ENCODE peak calls at places on chromosomes 12 and 14, in nine cellular contexts. K is thyroid gland; J is A549; G is GM23248; S is tibial nerve; U is CD8-positive, alpha-beta T cell; Y is SJSA1; D is heart left ventricle; W is suprapubic skin. X is an unnamed sample.

GRCh38 chr14:106619618-106620017 is 1093.2 kb downstream of the TMEM121 start:
- DNase-seq in K (no peak), J (no peak), G (no peak), S (no peak), U (no peak), Y (no peak), D (no peak), W (no peak), X (no peak)

GRCh38 chr12:3658327-3659163 is 94.4 kb downstream of the CRACR2A start:
- DNase-seq in K (no peak), J (no peak), G (peak; percentile 55), S (no peak), U (peak; percentile 39), Y (no peak), D (peak; percentile 44), W (no peak), X (no peak)

GRCh38 chr14:21185506-21185905 is 29.6 kb upstream of the OR5AU1 start:
- DNase-seq in K (no peak), J (no peak), G (peak; percentile 17), S (no peak), U (no peak), Y (no peak), D (no peak), W (no peak), X (no peak)

GRCh38 chr14:89990623-89991275 is 35.0 kb downstream of the TDP1 start:
- DNase-seq in K (no peak), J (no peak), G (no peak), S (no peak), U (no peak), Y (no peak), D (no peak), W (no peak), X (no peak)

GRCh38 chr14:24322672-24323071 is 11.4 kb downstream of the LTB4R start:
- DNase-seq in K (no peak), J (no peak), G (no peak), S (no peak), U (no peak), Y (no peak), D (no peak), W (no peak), X (no peak)

GRCh38 chr14:49999826-50000214 is 106.9 kb downstream of the ARF6 start:
- DNase-seq in K (no peak), J (no peak), G (no peak), S (no peak), U (no peak), Y (no peak), D (no peak), W (no peak), X (no peak)

GRCh38 chr12:121805171-121805687 is 1.4 kb downstream of the SETD1B start:
- DNase-seq in K (no peak), J (no peak), G (peak; percentile 64), S (no peak), U (peak; percentile 30), Y (peak; percentile 60), D (no peak), W (no peak), X (no peak)

GRCh38 chr14:51236314-51236713 is 3.7 kb upstream of the TMX1 start:
- DNase-seq in K (no peak), J (no peak), G (no peak), S (no peak), U (no peak), Y (no peak), D (no peak), W (no peak), X (no peak)

GRCh38 chr12:44616385-44616784 is 259.7 kb downstream of the NELL2 start:
- DNase-seq in K (no peak), J (no peak), G (no peak), S (no peak), U (no peak), Y (no peak), D (no peak), W (no peak), X (no peak)

GRCh38 chr12:34526946-34527345 is 504.6 kb downstream of the ALG10 start:
- DNase-seq in K (no peak), J (no peak), G (peak; percentile 0), S (no peak), U (no peak), Y (no peak), D (no peak), W (no peak), X (no peak)

GRCh38 chr12:113933201-113933786 is 32.8 kb downstream of the RBM19 start:
- DNase-seq in K (no peak), J (no peak), G (peak; percentile 29), S (no peak), U (no peak), Y (peak; percentile 68), D (peak; percentile 38), W (no peak), X (no peak)

GRCh38 chr12:61546296-61546695 is 713.9 kb upstream of the USP15 start:
- DNase-seq in K (no peak), J (no peak), G (no peak), S (no peak), U (no peak), Y (no peak), D (no peak), W (no peak), X (no peak)

GRCh38 chr14:75147423-75148071 is 20.7 kb upstream of the NEK9 start:
- DNase-seq in K (peak; percentile 79), J (no peak), G (peak; percentile 84), S (peak; percentile 78), U (no peak), Y (peak; percentile 56), D (peak; percentile 64), W (peak; percentile 91), X (no peak)

GRCh38 chr14:90969493-90970166 is 90.8 kb downstream of the RPS6KA5 start:
- DNase-seq in K (no peak), J (no peak), G (no peak), S (no peak), U (no peak), Y (no peak), D (no peak), W (no peak), X (no peak)

GRCh38 chr12:107843351-107844311 is 69.1 kb downstream of the ASCL4 start:
- DNase-seq in K (peak; percentile 24), J (no peak), G (peak; percentile 53), S (no peak), U (no peak), Y (peak; percentile 2), D (no peak), W (no peak), X (no peak)

DNA sequence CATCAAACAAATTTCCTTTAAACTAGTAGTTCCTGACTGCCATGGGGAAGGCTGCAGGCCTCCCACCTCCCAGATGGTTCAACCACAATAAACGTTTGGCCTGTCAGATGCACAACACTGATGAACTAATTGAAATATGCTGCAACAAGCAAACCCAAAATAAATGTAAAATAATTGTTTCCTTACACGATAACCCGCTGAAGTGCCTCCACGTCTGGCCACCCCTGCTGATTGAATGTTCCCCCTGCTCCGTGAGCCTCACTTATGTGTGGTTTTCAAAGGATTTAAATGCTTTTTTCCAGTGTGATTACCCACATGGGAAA is 8.4 kb downstream of the PITPNM2 start:
- DNase-seq in K (no peak), J (no peak), G (no peak), S (no peak), U (no peak), Y (no peak), D (no peak), W (peak; percentile 56), X (no peak)
- H3K27ac ChIP-seq in K (peak overlapping the region; percentile 74), J (peak overlapping the region; percentile 91), G (peak overlapping the region; percentile 53), S (peak overlapping the region; percentile 75), U (no peak overlapping the region), Y (peak overlapping the region; percentile 39), D (peak overlapping the region; percentile 86), W (peak overlapping the region; percentile 73), X (no peak overlapping the region)

GRCh38 chr12:89228466-89228865 is 123.8 kb downstream of the DUSP6 start:
- DNase-seq in K (no peak), J (no peak), G (peak; percentile 27), S (no peak), U (no peak), Y (no peak), D (no peak), W (no peak), X (no peak)

GRCh38 chr12:89225401-89225800 is 126.9 kb downstream of the DUSP6 start:
- DNase-seq in K (peak; percentile 72), J (no peak), G (peak; percentile 93), S (no peak), U (peak; percentile 78), Y (no peak), D (no peak), W (no peak), X (peak; percentile 80)

GRCh38 chr12:89230376-89231101 is 121.8 kb downstream of the DUSP6 start:
- DNase-seq in K (no peak), J (no peak), G (peak; percentile 61), S (no peak), U (no peak), Y (no peak), D (no peak), W (no peak), X (no peak)

GRCh38 chr12:89225808-89226368 is 126.4 kb downstream of the DUSP6 start:
- DNase-seq in K (peak; percentile 72), J (no peak), G (peak; percentile 96), S (no peak), U (no peak), Y (no peak), D (no peak), W (no peak), X (peak; percentile 90)

DNA sequence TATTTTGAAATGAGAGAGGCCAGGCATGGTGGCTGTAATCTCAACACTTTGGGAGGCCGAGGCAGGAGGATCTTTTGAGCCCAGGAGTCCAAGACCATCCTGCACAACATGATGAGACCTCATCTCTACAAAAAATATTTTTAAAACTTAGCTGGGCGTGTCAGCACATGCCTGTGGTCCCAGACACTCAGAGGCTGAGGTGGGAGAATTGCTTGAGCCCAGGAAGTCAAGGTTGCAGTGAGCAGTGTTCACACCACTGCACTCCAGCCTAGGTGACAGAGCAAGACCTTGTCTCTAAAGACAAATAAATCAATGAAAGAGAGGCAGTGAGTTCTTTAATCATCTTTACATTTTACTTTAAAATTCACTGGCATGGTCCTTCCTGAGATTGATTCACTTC is 124.5 kb downstream of the DUSP6 start:
- DNase-seq in K (no peak), J (no peak), G (no peak), S (no peak), U (no peak), Y (no peak), D (no peak), W (no peak), X (no peak)
- H3K4me1 ChIP-seq in K (peaks cover 32% of the 10 kb centered on the region), J (peaks cover 9% of the 10 kb centered on the region), G (peaks cover 55% of the 10 kb centered on the region), S (peaks cover 25% of the 10 kb centered on the region), U (peaks cover 13% of the 10 kb centered on the region), Y (peaks cover 3% of the 10 kb centered on the region), D (peaks cover 3% of the 10 kb centered on the region), W (peaks cover 45% of the 10 kb centered on the region), X (peaks cover 53% of the 10 kb centered on the region)

GRCh38 chr14:58815046-58815701 is 177.4 kb downstream of the DACT1 start:
- DNase-seq in K (no peak), J (no peak), G (peak; percentile 75), S (no peak), U (no peak), Y (no peak), D (no peak), W (no peak), X (no peak)
- H3K27ac ChIP-seq in K (no peak overlapping the region), J (no peak overlapping the region), G (peak overlapping the region; percentile 38), S (no peak overlapping the region), U (no peak overlapping the region), Y (no peak overlapping the region), D (no peak overlapping the region), W (no peak overlapping the region), X (no peak overlapping the region)

DNA sequence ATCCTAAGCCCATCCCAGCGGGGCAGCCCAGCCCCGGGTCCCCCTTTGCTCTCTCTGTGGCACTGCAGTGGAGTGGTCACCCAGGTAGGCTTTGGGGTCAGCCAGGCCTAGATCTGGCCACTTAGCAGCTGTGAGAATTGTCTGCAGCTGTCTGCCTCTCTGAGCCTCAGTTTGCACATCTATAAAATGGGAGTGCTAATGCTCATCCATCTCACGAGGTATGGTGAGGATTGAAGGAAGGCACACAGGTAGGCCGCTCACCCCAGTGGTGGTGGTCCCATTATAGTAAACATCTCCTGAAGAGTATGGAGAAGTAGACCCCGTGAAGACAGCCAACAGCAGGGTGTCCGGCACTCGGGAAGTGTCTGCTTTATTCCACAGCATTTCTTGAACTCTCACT is 9.2 kb downstream of the FOXN4 start:
- DNase-seq in K (no peak), J (no peak), G (no peak), S (no peak), U (no peak), Y (no peak), D (no peak), W (no peak), X (no peak)
- H3K4me1 ChIP-seq in K (no peaks in the 10 kb centered on the region), J (no peaks in the 10 kb centered on the region), G (no peaks in the 10 kb centered on the region), S (no peaks in the 10 kb centered on the region), U (no peaks in the 10 kb centered on the region), Y (no peaks in the 10 kb centered on the region), D (no peaks in the 10 kb centered on the region), W (no peaks in the 10 kb centered on the region), X (peaks cover 6% of the 10 kb centered on the region)

X was measured in keratinocyte.